ENCODE peak calls at places on chromosomes 16 and 17, in ten cellular contexts. One of them, this sample, is unnamed.

GRCh38 chr17:29740017-29740416 is 117.3 kb upstream of the CORO6 start:
- DNase-seq in pancreas: no peak
- DNase-seq in activated B cell treated with CpG ODN at 0.5 μM for 24 hours: no peak
- DNase-seq in Peyer's patch: no peak
- DNase-seq in stimulated activated CD4-positive, alpha-beta T cell treated with anti-CD3 and anti-CD28 coated beads, Interleukin-2, amount 100 ng/mL, for 48 hours: no peak
- DNase-seq in activated CD8-positive, alpha-beta T cell treated with anti-CD3 and anti-CD28 coated beads for 36 hours: no peak
- DNase-seq in NCI-H345: no peak
- DNase-seq in WTC11: no peak
- DNase-seq in activated naive CD8-positive, alpha-beta T cell treated with anti-CD3 and anti-CD28 coated beads for 36 hours: no peak
- DNase-seq in ELF-1: peak
- DNase-seq in this sample: no peak

GRCh38 chr16:86610779-86611516 is 32.6 kb downstream of the FOXL1 start:
- DNase-seq in pancreas: no peak
- DNase-seq in activated B cell treated with CpG ODN at 0.5 μM for 24 hours: no peak
- DNase-seq in Peyer's patch: no peak
- DNase-seq in stimulated activated CD4-positive, alpha-beta T cell treated with anti-CD3 and anti-CD28 coated beads, Interleukin-2, amount 100 ng/mL, for 48 hours: no peak
- DNase-seq in activated CD8-positive, alpha-beta T cell treated with anti-CD3 and anti-CD28 coated beads for 36 hours: no peak
- DNase-seq in NCI-H345: no peak
- DNase-seq in WTC11: no peak
- DNase-seq in activated naive CD8-positive, alpha-beta T cell treated with anti-CD3 and anti-CD28 coated beads for 36 hours: no peak
- DNase-seq in ELF-1: no peak
- DNase-seq in this sample: no peak

GRCh38 chr16:28984091-28984490 is 761 bp upstream of the LAT start:
- DNase-seq in pancreas: no peak
- DNase-seq in activated B cell treated with CpG ODN at 0.5 μM for 24 hours: no peak
- DNase-seq in Peyer's patch: no peak
- DNase-seq in stimulated activated CD4-positive, alpha-beta T cell treated with anti-CD3 and anti-CD28 coated beads, Interleukin-2, amount 100 ng/mL, for 48 hours: no peak
- DNase-seq in activated CD8-positive, alpha-beta T cell treated with anti-CD3 and anti-CD28 coated beads for 36 hours: no peak
- DNase-seq in NCI-H345: no peak
- DNase-seq in WTC11: no peak
- DNase-seq in activated naive CD8-positive, alpha-beta T cell treated with anti-CD3 and anti-CD28 coated beads for 36 hours: no peak
- DNase-seq in ELF-1: no peak
- DNase-seq in this sample: no peak

GRCh38 chr17:29016635-29017034 is 10.8 kb upstream of the SEZ6 start:
- DNase-seq in pancreas: no peak
- DNase-seq in activated B cell treated with CpG ODN at 0.5 μM for 24 hours: no peak
- DNase-seq in Peyer's patch: no peak
- DNase-seq in stimulated activated CD4-positive, alpha-beta T cell treated with anti-CD3 and anti-CD28 coated beads, Interleukin-2, amount 100 ng/mL, for 48 hours: no peak
- DNase-seq in activated CD8-positive, alpha-beta T cell treated with anti-CD3 and anti-CD28 coated beads for 36 hours: no peak
- DNase-seq in NCI-H345: no peak
- DNase-seq in WTC11: no peak
- DNase-seq in activated naive CD8-positive, alpha-beta T cell treated with anti-CD3 and anti-CD28 coated beads for 36 hours: no peak
- DNase-seq in ELF-1: no peak
- DNase-seq in this sample: no peak

GRCh38 chr16:19861811-19862327 is 22.8 kb downstream of the GPRC5B start:
- DNase-seq in pancreas: no peak
- DNase-seq in activated B cell treated with CpG ODN at 0.5 μM for 24 hours: no peak
- DNase-seq in Peyer's patch: no peak
- DNase-seq in stimulated activated CD4-positive, alpha-beta T cell treated with anti-CD3 and anti-CD28 coated beads, Interleukin-2, amount 100 ng/mL, for 48 hours: no peak
- DNase-seq in activated CD8-positive, alpha-beta T cell treated with anti-CD3 and anti-CD28 coated beads for 36 hours: no peak
- DNase-seq in NCI-H345: no peak
- DNase-seq in WTC11: peak
- DNase-seq in activated naive CD8-positive, alpha-beta T cell treated with anti-CD3 and anti-CD28 coated beads for 36 hours: no peak
- DNase-seq in ELF-1: peak
- DNase-seq in this sample: no peak

GRCh38 chr17:80761421-80761871 is 216.8 kb downstream of the RPTOR start:
- DNase-seq in pancreas: no peak
- DNase-seq in activated B cell treated with CpG ODN at 0.5 μM for 24 hours: no peak
- DNase-seq in Peyer's patch: peak
- DNase-seq in stimulated activated CD4-positive, alpha-beta T cell treated with anti-CD3 and anti-CD28 coated beads, Interleukin-2, amount 100 ng/mL, for 48 hours: peak
- DNase-seq in activated CD8-positive, alpha-beta T cell treated with anti-CD3 and anti-CD28 coated beads for 36 hours: peak
- DNase-seq in NCI-H345: peak
- DNase-seq in WTC11: no peak
- DNase-seq in activated naive CD8-positive, alpha-beta T cell treated with anti-CD3 and anti-CD28 coated beads for 36 hours: peak
- DNase-seq in ELF-1: no peak
- DNase-seq in this sample: no peak

GRCh38 chr16:4214215-4214621 is 27.7 kb downstream of the SRL start:
- DNase-seq in pancreas: no peak
- DNase-seq in activated B cell treated with CpG ODN at 0.5 μM for 24 hours: no peak
- DNase-seq in Peyer's patch: peak
- DNase-seq in stimulated activated CD4-positive, alpha-beta T cell treated with anti-CD3 and anti-CD28 coated beads, Interleukin-2, amount 100 ng/mL, for 48 hours: no peak
- DNase-seq in activated CD8-positive, alpha-beta T cell treated with anti-CD3 and anti-CD28 coated beads for 36 hours: no peak
- DNase-seq in NCI-H345: no peak
- DNase-seq in WTC11: no peak
- DNase-seq in activated naive CD8-positive, alpha-beta T cell treated with anti-CD3 and anti-CD28 coated beads for 36 hours: no peak
- DNase-seq in ELF-1: no peak
- DNase-seq in this sample: peak

GRCh38 chr17:50209472-50210248 is 8.2 kb upstream of the COL1A1 start:
- DNase-seq in pancreas: peak
- DNase-seq in activated B cell treated with CpG ODN at 0.5 μM for 24 hours: no peak
- DNase-seq in Peyer's patch: peak
- DNase-seq in stimulated activated CD4-positive, alpha-beta T cell treated with anti-CD3 and anti-CD28 coated beads, Interleukin-2, amount 100 ng/mL, for 48 hours: no peak
- DNase-seq in activated CD8-positive, alpha-beta T cell treated with anti-CD3 and anti-CD28 coated beads for 36 hours: no peak
- DNase-seq in NCI-H345: no peak
- DNase-seq in WTC11: peak
- DNase-seq in activated naive CD8-positive, alpha-beta T cell treated with anti-CD3 and anti-CD28 coated beads for 36 hours: no peak
- DNase-seq in ELF-1: peak
- DNase-seq in this sample: peak

GRCh38 chr17:81164464-81165245 is 652 bp upstream of the PVALEF start:
- DNase-seq in pancreas: peak
- DNase-seq in activated B cell treated with CpG ODN at 0.5 μM for 24 hours: no peak
- DNase-seq in Peyer's patch: no peak
- DNase-seq in stimulated activated CD4-positive, alpha-beta T cell treated with anti-CD3 and anti-CD28 coated beads, Interleukin-2, amount 100 ng/mL, for 48 hours: no peak
- DNase-seq in activated CD8-positive, alpha-beta T cell treated with anti-CD3 and anti-CD28 coated beads for 36 hours: no peak
- DNase-seq in NCI-H345: no peak
- DNase-seq in WTC11: no peak
- DNase-seq in activated naive CD8-positive, alpha-beta T cell treated with anti-CD3 and anti-CD28 coated beads for 36 hours: no peak
- DNase-seq in ELF-1: peak
- DNase-seq in this sample: peak

GRCh38 chr17:67911038-67911782 is 85.1 kb downstream of the C17orf58 start:
- DNase-seq in pancreas: no peak
- DNase-seq in activated B cell treated with CpG ODN at 0.5 μM for 24 hours: no peak
- DNase-seq in Peyer's patch: no peak
- DNase-seq in stimulated activated CD4-positive, alpha-beta T cell treated with anti-CD3 and anti-CD28 coated beads, Interleukin-2, amount 100 ng/mL, for 48 hours: no peak
- DNase-seq in activated CD8-positive, alpha-beta T cell treated with anti-CD3 and anti-CD28 coated beads for 36 hours: no peak
- DNase-seq in NCI-H345: no peak
- DNase-seq in WTC11: no peak
- DNase-seq in activated naive CD8-positive, alpha-beta T cell treated with anti-CD3 and anti-CD28 coated beads for 36 hours: no peak
- DNase-seq in ELF-1: no peak
- DNase-seq in this sample: no peak

GRCh38 chr16:89588413-89589109 is 13.0 kb downstream of the CPNE7 start:
- DNase-seq in pancreas: no peak
- DNase-seq in activated B cell treated with CpG ODN at 0.5 μM for 24 hours: no peak
- DNase-seq in Peyer's patch: no peak
- DNase-seq in stimulated activated CD4-positive, alpha-beta T cell treated with anti-CD3 and anti-CD28 coated beads, Interleukin-2, amount 100 ng/mL, for 48 hours: no peak
- DNase-seq in activated CD8-positive, alpha-beta T cell treated with anti-CD3 and anti-CD28 coated beads for 36 hours: no peak
- DNase-seq in NCI-H345: no peak
- DNase-seq in WTC11: no peak
- DNase-seq in activated naive CD8-positive, alpha-beta T cell treated with anti-CD3 and anti-CD28 coated beads for 36 hours: no peak
- DNase-seq in ELF-1: no peak
- DNase-seq in this sample: no peak

GRCh38 chr17:81831957-81832607 is 1.0 kb downstream of the MCRIP1 start:
- DNase-seq in pancreas: no peak
- DNase-seq in activated B cell treated with CpG ODN at 0.5 μM for 24 hours: peak
- DNase-seq in Peyer's patch: no peak
- DNase-seq in stimulated activated CD4-positive, alpha-beta T cell treated with anti-CD3 and anti-CD28 coated beads, Interleukin-2, amount 100 ng/mL, for 48 hours: peak
- DNase-seq in activated CD8-positive, alpha-beta T cell treated with anti-CD3 and anti-CD28 coated beads for 36 hours: peak
- DNase-seq in NCI-H345: peak
- DNase-seq in WTC11: no peak
- DNase-seq in activated naive CD8-positive, alpha-beta T cell treated with anti-CD3 and anti-CD28 coated beads for 36 hours: peak
- DNase-seq in ELF-1: no peak
- DNase-seq in this sample: no peak

GRCh38 chr17:75009139-75009724 is 3.2 kb upstream of the MRPL58 start:
- DNase-seq in pancreas: no peak
- DNase-seq in activated B cell treated with CpG ODN at 0.5 μM for 24 hours: no peak
- DNase-seq in Peyer's patch: no peak
- DNase-seq in stimulated activated CD4-positive, alpha-beta T cell treated with anti-CD3 and anti-CD28 coated beads, Interleukin-2, amount 100 ng/mL, for 48 hours: no peak
- DNase-seq in activated CD8-positive, alpha-beta T cell treated with anti-CD3 and anti-CD28 coated beads for 36 hours: no peak
- DNase-seq in NCI-H345: no peak
- DNase-seq in WTC11: no peak
- DNase-seq in activated naive CD8-positive, alpha-beta T cell treated with anti-CD3 and anti-CD28 coated beads for 36 hours: no peak
- DNase-seq in ELF-1: peak
- DNase-seq in this sample: no peak

GRCh38 chr16:55152875-55153390 is 171.1 kb upstream of the IRX6 start:
- DNase-seq in pancreas: no peak
- DNase-seq in activated B cell treated with CpG ODN at 0.5 μM for 24 hours: no peak
- DNase-seq in Peyer's patch: no peak
- DNase-seq in stimulated activated CD4-positive, alpha-beta T cell treated with anti-CD3 and anti-CD28 coated beads, Interleukin-2, amount 100 ng/mL, for 48 hours: no peak
- DNase-seq in activated CD8-positive, alpha-beta T cell treated with anti-CD3 and anti-CD28 coated beads for 36 hours: no peak
- DNase-seq in NCI-H345: no peak
- DNase-seq in WTC11: no peak
- DNase-seq in activated naive CD8-positive, alpha-beta T cell treated with anti-CD3 and anti-CD28 coated beads for 36 hours: no peak
- DNase-seq in ELF-1: no peak
- DNase-seq in this sample: no peak

GRCh38 chr16:81469710-81470481 is 25.3 kb downstream of the CMIP start:
- DNase-seq in pancreas: no peak
- DNase-seq in activated B cell treated with CpG ODN at 0.5 μM for 24 hours: no peak
- DNase-seq in Peyer's patch: peak
- DNase-seq in stimulated activated CD4-positive, alpha-beta T cell treated with anti-CD3 and anti-CD28 coated beads, Interleukin-2, amount 100 ng/mL, for 48 hours: no peak
- DNase-seq in activated CD8-positive, alpha-beta T cell treated with anti-CD3 and anti-CD28 coated beads for 36 hours: peak
- DNase-seq in NCI-H345: no peak
- DNase-seq in WTC11: no peak
- DNase-seq in activated naive CD8-positive, alpha-beta T cell treated with anti-CD3 and anti-CD28 coated beads for 36 hours: no peak
- DNase-seq in ELF-1: no peak
- DNase-seq in this sample: peak

GRCh38 chr17:63573634-63574033 is 23.4 kb downstream of the DCAF7 start:
- DNase-seq in pancreas: no peak
- DNase-seq in activated B cell treated with CpG ODN at 0.5 μM for 24 hours: no peak
- DNase-seq in Peyer's patch: no peak
- DNase-seq in stimulated activated CD4-positive, alpha-beta T cell treated with anti-CD3 and anti-CD28 coated beads, Interleukin-2, amount 100 ng/mL, for 48 hours: no peak
- DNase-seq in activated CD8-positive, alpha-beta T cell treated with anti-CD3 and anti-CD28 coated beads for 36 hours: no peak
- DNase-seq in NCI-H345: no peak
- DNase-seq in WTC11: peak
- DNase-seq in activated naive CD8-positive, alpha-beta T cell treated with anti-CD3 and anti-CD28 coated beads for 36 hours: no peak
- DNase-seq in ELF-1: peak
- DNase-seq in this sample: no peak

This sample was measured in stomach.